ENCODE peak calls at places on chromosome 14, in eight cellular contexts. One of them, this sample, is unnamed.

GRCh38 chr14:72616294-72616693 is 277.6 kb downstream of the DPF3 start:
- DNase-seq in stimulated activated CD4-positive, alpha-beta T cell treated with anti-CD3 and anti-CD28 coated beads, Interleukin-1b, Interleukin-23, amount 100 ng/mL, for 1 hour: no peak
- DNase-seq in AG04450: peak; percentile 54
- DNase-seq in HEK293T: no peak
- DNase-seq in Karpas-422: no peak
- DNase-seq in B cell: no peak
- DNase-seq in progenitor cell of endocrine pancreas: no peak
- DNase-seq in glutamatergic neuron: no peak
- DNase-seq in this sample: no peak

GRCh38 chr14:36293824-36294223 is 26.6 kb downstream of the MBIP start:
- DNase-seq in progenitor cell of endocrine pancreas: no peak
- DNase-seq in glutamatergic neuron: no peak
- DNase-seq in stimulated activated CD4-positive, alpha-beta T cell treated with anti-CD3 and anti-CD28 coated beads, Interleukin-1b, Interleukin-23, amount 100 ng/mL, for 1 hour: no peak
- DNase-seq in AG04450: no peak
- DNase-seq in HEK293T: no peak
- DNase-seq in B cell: no peak
- DNase-seq in Karpas-422: no peak
- DNase-seq in this sample: no peak

GRCh38 chr14:53190938-53191337 is 37.8 kb upstream of the DDHD1 start:
- DNase-seq in stimulated activated CD4-positive, alpha-beta T cell treated with anti-CD3 and anti-CD28 coated beads, Interleukin-1b, Interleukin-23, amount 100 ng/mL, for 1 hour: no peak
- DNase-seq in HEK293T: no peak
- DNase-seq in glutamatergic neuron: no peak
- DNase-seq in AG04450: no peak
- DNase-seq in progenitor cell of endocrine pancreas: no peak
- DNase-seq in B cell: no peak
- DNase-seq in Karpas-422: no peak
- DNase-seq in this sample: no peak

GRCh38 chr14:73567951-73568885 is 795 bp upstream of the ACOT2 start:
- DNase-seq in Karpas-422: no peak
- DNase-seq in B cell: no peak
- DNase-seq in HEK293T: no peak
- DNase-seq in progenitor cell of endocrine pancreas: no peak
- DNase-seq in AG04450: no peak
- DNase-seq in glutamatergic neuron: no peak
- DNase-seq in stimulated activated CD4-positive, alpha-beta T cell treated with anti-CD3 and anti-CD28 coated beads, Interleukin-1b, Interleukin-23, amount 100 ng/mL, for 1 hour: no peak
- DNase-seq in this sample: no peak

GRCh38 chr14:23078692-23079116 is 16.2 kb downstream of the ACIN1 start:
- DNase-seq in glutamatergic neuron: no peak
- DNase-seq in HEK293T: no peak
- DNase-seq in B cell: no peak
- DNase-seq in Karpas-422: no peak
- DNase-seq in progenitor cell of endocrine pancreas: no peak
- DNase-seq in AG04450: peak; percentile 87
- DNase-seq in stimulated activated CD4-positive, alpha-beta T cell treated with anti-CD3 and anti-CD28 coated beads, Interleukin-1b, Interleukin-23, amount 100 ng/mL, for 1 hour: no peak
- DNase-seq in this sample: no peak

GRCh38 chr14:100775831-100776591 is 49.3 kb downstream of the DLK1 start:
- DNase-seq in Karpas-422: no peak
- DNase-seq in B cell: no peak
- DNase-seq in glutamatergic neuron: no peak
- DNase-seq in stimulated activated CD4-positive, alpha-beta T cell treated with anti-CD3 and anti-CD28 coated beads, Interleukin-1b, Interleukin-23, amount 100 ng/mL, for 1 hour: no peak
- DNase-seq in AG04450: no peak
- DNase-seq in progenitor cell of endocrine pancreas: no peak
- DNase-seq in HEK293T: no peak
- DNase-seq in this sample: no peak

GRCh38 chr14:23284654-23285529 is 1.0 kb downstream of the HOMEZ start:
- DNase-seq in Karpas-422: peak; percentile 69
- DNase-seq in progenitor cell of endocrine pancreas: no peak
- DNase-seq in stimulated activated CD4-positive, alpha-beta T cell treated with anti-CD3 and anti-CD28 coated beads, Interleukin-1b, Interleukin-23, amount 100 ng/mL, for 1 hour: no peak
- DNase-seq in B cell: no peak
- DNase-seq in HEK293T: no peak
- DNase-seq in glutamatergic neuron: no peak
- DNase-seq in AG04450: no peak
- DNase-seq in this sample: peak; percentile 53

GRCh38 chr14:30375280-30375892 is 183.6 kb upstream of the G2E3 start:
- DNase-seq in B cell: peak; percentile 47
- DNase-seq in glutamatergic neuron: peak; percentile 76
- DNase-seq in HEK293T: peak; percentile 57
- DNase-seq in AG04450: peak; percentile 10
- DNase-seq in stimulated activated CD4-positive, alpha-beta T cell treated with anti-CD3 and anti-CD28 coated beads, Interleukin-1b, Interleukin-23, amount 100 ng/mL, for 1 hour: no peak
- DNase-seq in progenitor cell of endocrine pancreas: peak; percentile 44
- DNase-seq in Karpas-422: peak; percentile 92
- DNase-seq in this sample: peak; percentile 74

GRCh38 chr14:104243200-104243599 is 104.8 kb downstream of the KIF26A start:
- DNase-seq in HEK293T: no peak
- DNase-seq in stimulated activated CD4-positive, alpha-beta T cell treated with anti-CD3 and anti-CD28 coated beads, Interleukin-1b, Interleukin-23, amount 100 ng/mL, for 1 hour: no peak
- DNase-seq in B cell: no peak
- DNase-seq in Karpas-422: no peak
- DNase-seq in progenitor cell of endocrine pancreas: no peak
- DNase-seq in glutamatergic neuron: no peak
- DNase-seq in AG04450: no peak
- DNase-seq in this sample: no peak

GRCh38 chr14:51185754-51186153 is 54.3 kb upstream of the TMX1 start:
- DNase-seq in progenitor cell of endocrine pancreas: no peak
- DNase-seq in Karpas-422: no peak
- DNase-seq in glutamatergic neuron: no peak
- DNase-seq in HEK293T: no peak
- DNase-seq in AG04450: no peak
- DNase-seq in stimulated activated CD4-positive, alpha-beta T cell treated with anti-CD3 and anti-CD28 coated beads, Interleukin-1b, Interleukin-23, amount 100 ng/mL, for 1 hour: no peak
- DNase-seq in B cell: no peak
- DNase-seq in this sample: no peak

GRCh38 chr14:95690815-95691214 is 4.6 kb downstream of the TCL1B start:
- DNase-seq in HEK293T: no peak
- DNase-seq in stimulated activated CD4-positive, alpha-beta T cell treated with anti-CD3 and anti-CD28 coated beads, Interleukin-1b, Interleukin-23, amount 100 ng/mL, for 1 hour: no peak
- DNase-seq in AG04450: no peak
- DNase-seq in Karpas-422: no peak
- DNase-seq in glutamatergic neuron: no peak
- DNase-seq in B cell: no peak
- DNase-seq in progenitor cell of endocrine pancreas: no peak
- DNase-seq in this sample: no peak

GRCh38 chr14:105477659-105478623 is 3.3 kb downstream of the CRIP2 start:
- DNase-seq in AG04450: no peak
- DNase-seq in Karpas-422: no peak
- DNase-seq in HEK293T: no peak
- DNase-seq in glutamatergic neuron: no peak
- DNase-seq in progenitor cell of endocrine pancreas: no peak
- DNase-seq in stimulated activated CD4-positive, alpha-beta T cell treated with anti-CD3 and anti-CD28 coated beads, Interleukin-1b, Interleukin-23, amount 100 ng/mL, for 1 hour: no peak
- DNase-seq in B cell: peak; percentile 90
- DNase-seq in this sample: no peak

GRCh38 chr14:32588448-32589320 is 259.6 kb downstream of the AKAP6 start:
- DNase-seq in stimulated activated CD4-positive, alpha-beta T cell treated with anti-CD3 and anti-CD28 coated beads, Interleukin-1b, Interleukin-23, amount 100 ng/mL, for 1 hour: no peak
- DNase-seq in progenitor cell of endocrine pancreas: no peak
- DNase-seq in B cell: no peak
- DNase-seq in Karpas-422: peak; percentile 76
- DNase-seq in AG04450: no peak
- DNase-seq in HEK293T: peak; percentile 31
- DNase-seq in glutamatergic neuron: no peak
- DNase-seq in this sample: peak; percentile 38

GRCh38 chr14:96071561-96071960 is 32.4 kb downstream of the C14orf132 start:
- DNase-seq in progenitor cell of endocrine pancreas: no peak
- DNase-seq in AG04450: no peak
- DNase-seq in Karpas-422: no peak
- DNase-seq in glutamatergic neuron: peak; percentile 8
- DNase-seq in stimulated activated CD4-positive, alpha-beta T cell treated with anti-CD3 and anti-CD28 coated beads, Interleukin-1b, Interleukin-23, amount 100 ng/mL, for 1 hour: no peak
- DNase-seq in HEK293T: no peak
- DNase-seq in B cell: no peak
- DNase-seq in this sample: no peak

GRCh38 chr14:105414456-105415371 is 4.9 kb upstream of the MTA1 start:
- DNase-seq in B cell: peak; percentile 84
- DNase-seq in progenitor cell of endocrine pancreas: peak; percentile 59
- DNase-seq in Karpas-422: peak; percentile 84
- DNase-seq in HEK293T: peak; percentile 74
- DNase-seq in glutamatergic neuron: peak; percentile 86
- DNase-seq in AG04450: peak; percentile 11
- DNase-seq in stimulated activated CD4-positive, alpha-beta T cell treated with anti-CD3 and anti-CD28 coated beads, Interleukin-1b, Interleukin-23, amount 100 ng/mL, for 1 hour: no peak
- DNase-seq in this sample: peak; percentile 32

GRCh38 chr14:71225108-71225507 is 317.8 kb downstream of the PCNX1 start:
- DNase-seq in AG04450: no peak
- DNase-seq in glutamatergic neuron: no peak
- DNase-seq in HEK293T: no peak
- DNase-seq in stimulated activated CD4-positive, alpha-beta T cell treated with anti-CD3 and anti-CD28 coated beads, Interleukin-1b, Interleukin-23, amount 100 ng/mL, for 1 hour: no peak
- DNase-seq in Karpas-422: no peak
- DNase-seq in B cell: no peak
- DNase-seq in progenitor cell of endocrine pancreas: no peak
- DNase-seq in this sample: no peak

GRCh38 chr14:54706768-54707167 is 139.8 kb downstream of the SAMD4A start:
- DNase-seq in HEK293T: no peak
- DNase-seq in B cell: no peak
- DNase-seq in glutamatergic neuron: no peak
- DNase-seq in stimulated activated CD4-positive, alpha-beta T cell treated with anti-CD3 and anti-CD28 coated beads, Interleukin-1b, Interleukin-23, amount 100 ng/mL, for 1 hour: no peak
- DNase-seq in AG04450: no peak
- DNase-seq in Karpas-422: no peak
- DNase-seq in progenitor cell of endocrine pancreas: no peak
- DNase-seq in this sample: no peak

GRCh38 chr14:50260511-50260910 is 29.1 kb upstream of the SOS2 start:
- DNase-seq in B cell: peak; percentile 47
- DNase-seq in AG04450: peak; percentile 15
- DNase-seq in progenitor cell of endocrine pancreas: no peak
- DNase-seq in Karpas-422: peak; percentile 83
- DNase-seq in glutamatergic neuron: no peak
- DNase-seq in stimulated activated CD4-positive, alpha-beta T cell treated with anti-CD3 and anti-CD28 coated beads, Interleukin-1b, Interleukin-23, amount 100 ng/mL, for 1 hour: no peak
- DNase-seq in HEK293T: peak; percentile 27
- DNase-seq in this sample: peak; percentile 48

GRCh38 chr14:49919825-49920224 is 26.9 kb downstream of the ARF6 start:
- DNase-seq in stimulated activated CD4-positive, alpha-beta T cell treated with anti-CD3 and anti-CD28 coated beads, Interleukin-1b, Interleukin-23, amount 100 ng/mL, for 1 hour: no peak
- DNase-seq in progenitor cell of endocrine pancreas: no peak
- DNase-seq in Karpas-422: no peak
- DNase-seq in glutamatergic neuron: no peak
- DNase-seq in AG04450: no peak
- DNase-seq in B cell: no peak
- DNase-seq in HEK293T: no peak
- DNase-seq in this sample: no peak

GRCh38 chr14:20489093-20489994 is 16.0 kb upstream of the RNASE10 start:
- DNase-seq in progenitor cell of endocrine pancreas: no peak
- DNase-seq in glutamatergic neuron: no peak
- DNase-seq in stimulated activated CD4-positive, alpha-beta T cell treated with anti-CD3 and anti-CD28 coated beads, Interleukin-1b, Interleukin-23, amount 100 ng/mL, for 1 hour: no peak
- DNase-seq in AG04450: no peak
- DNase-seq in Karpas-422: no peak
- DNase-seq in HEK293T: no peak
- DNase-seq in B cell: peak; percentile 50
- DNase-seq in this sample: no peak

GRCh38 chr14:71680733-71681387 is 251.4 kb upstream of the RGS6 start:
- DNase-seq in progenitor cell of endocrine pancreas: no peak
- DNase-seq in glutamatergic neuron: no peak
- DNase-seq in Karpas-422: no peak
- DNase-seq in HEK293T: no peak
- DNase-seq in AG04450: no peak
- DNase-seq in B cell: no peak
- DNase-seq in stimulated activated CD4-positive, alpha-beta T cell treated with anti-CD3 and anti-CD28 coated beads, Interleukin-1b, Interleukin-23, amount 100 ng/mL, for 1 hour: no peak
- DNase-seq in this sample: no peak

GRCh38 chr14:59265808-59266207 is 77.3 kb downstream of the DAAM1 start:
- DNase-seq in Karpas-422: no peak
- DNase-seq in AG04450: no peak
- DNase-seq in HEK293T: no peak
- DNase-seq in stimulated activated CD4-positive, alpha-beta T cell treated with anti-CD3 and anti-CD28 coated beads, Interleukin-1b, Interleukin-23, amount 100 ng/mL, for 1 hour: no peak
- DNase-seq in B cell: no peak
- DNase-seq in progenitor cell of endocrine pancreas: no peak
- DNase-seq in glutamatergic neuron: no peak
- DNase-seq in this sample: no peak

GRCh38 chr14:102683399-102684275 is 91.2 kb downstream of the RCOR1 start:
- DNase-seq in AG04450: no peak
- DNase-seq in glutamatergic neuron: peak; percentile 26
- DNase-seq in HEK293T: no peak
- DNase-seq in progenitor cell of endocrine pancreas: no peak
- DNase-seq in Karpas-422: no peak
- DNase-seq in B cell: no peak
- DNase-seq in stimulated activated CD4-positive, alpha-beta T cell treated with anti-CD3 and anti-CD28 coated beads, Interleukin-1b, Interleukin-23, amount 100 ng/mL, for 1 hour: no peak
- DNase-seq in this sample: no peak

GRCh38 chr14:55071870-55072640 is 20.6 kb downstream of the MAPK1IP1L start:
- DNase-seq in Karpas-422: peak; percentile 69
- DNase-seq in HEK293T: no peak
- DNase-seq in glutamatergic neuron: no peak
- DNase-seq in B cell: peak; percentile 73
- DNase-seq in AG04450: no peak
- DNase-seq in progenitor cell of endocrine pancreas: no peak
- DNase-seq in stimulated activated CD4-positive, alpha-beta T cell treated with anti-CD3 and anti-CD28 coated beads, Interleukin-1b, Interleukin-23, amount 100 ng/mL, for 1 hour: no peak
- DNase-seq in this sample: peak; percentile 57

GRCh38 chr14:75147423-75148071 is 20.7 kb upstream of the NEK9 start:
- DNase-seq in glutamatergic neuron: peak; percentile 29
- DNase-seq in AG04450: no peak
- DNase-seq in stimulated activated CD4-positive, alpha-beta T cell treated with anti-CD3 and anti-CD28 coated beads, Interleukin-1b, Interleukin-23, amount 100 ng/mL, for 1 hour: no peak
- DNase-seq in HEK293T: no peak
- DNase-seq in B cell: no peak
- DNase-seq in Karpas-422: peak; percentile 58
- DNase-seq in progenitor cell of endocrine pancreas: peak; percentile 17
- DNase-seq in this sample: no peak

GRCh38 chr14:89212386-89213235 is 204.4 kb downstream of the FOXN3 start:
- DNase-seq in glutamatergic neuron: no peak
- DNase-seq in stimulated activated CD4-positive, alpha-beta T cell treated with anti-CD3 and anti-CD28 coated beads, Interleukin-1b, Interleukin-23, amount 100 ng/mL, for 1 hour: no peak
- DNase-seq in Karpas-422: no peak
- DNase-seq in B cell: no peak
- DNase-seq in HEK293T: no peak
- DNase-seq in AG04450: no peak
- DNase-seq in progenitor cell of endocrine pancreas: no peak
- DNase-seq in this sample: no peak

GRCh38 chr14:56810850-56811595 is 744 bp upstream of the OTX2 start:
- DNase-seq in stimulated activated CD4-positive, alpha-beta T cell treated with anti-CD3 and anti-CD28 coated beads, Interleukin-1b, Interleukin-23, amount 100 ng/mL, for 1 hour: no peak
- DNase-seq in B cell: no peak
- DNase-seq in HEK293T: no peak
- DNase-seq in Karpas-422: no peak
- DNase-seq in AG04450: no peak
- DNase-seq in glutamatergic neuron: no peak
- DNase-seq in progenitor cell of endocrine pancreas: no peak
- DNase-seq in this sample: no peak

GRCh38 chr14:22829661-22830328 is at the start of gene MRPL52:
- DNase-seq in stimulated activated CD4-positive, alpha-beta T cell treated with anti-CD3 and anti-CD28 coated beads, Interleukin-1b, Interleukin-23, amount 100 ng/mL, for 1 hour: peak; percentile 67
- DNase-seq in B cell: peak; percentile 96
- DNase-seq in HEK293T: peak; percentile 89
- DNase-seq in Karpas-422: peak; percentile 98
- DNase-seq in AG04450: peak; percentile 67
- DNase-seq in progenitor cell of endocrine pancreas: peak; percentile 53
- DNase-seq in glutamatergic neuron: peak; percentile 82
- DNase-seq in this sample: peak; percentile 96

GRCh38 chr14:23695220-23695999 is 59.2 kb downstream of the DHRS2 start:
- DNase-seq in glutamatergic neuron: peak; percentile 40
- DNase-seq in stimulated activated CD4-positive, alpha-beta T cell treated with anti-CD3 and anti-CD28 coated beads, Interleukin-1b, Interleukin-23, amount 100 ng/mL, for 1 hour: no peak
- DNase-seq in B cell: no peak
- DNase-seq in Karpas-422: no peak
- DNase-seq in AG04450: no peak
- DNase-seq in HEK293T: no peak
- DNase-seq in progenitor cell of endocrine pancreas: no peak
- DNase-seq in this sample: no peak

GRCh38 chr14:68401320-68401719 is 391.5 kb downstream of the ZFP36L1 start:
- DNase-seq in Karpas-422: no peak
- DNase-seq in stimulated activated CD4-positive, alpha-beta T cell treated with anti-CD3 and anti-CD28 coated beads, Interleukin-1b, Interleukin-23, amount 100 ng/mL, for 1 hour: no peak
- DNase-seq in progenitor cell of endocrine pancreas: no peak
- DNase-seq in HEK293T: no peak
- DNase-seq in B cell: no peak
- DNase-seq in AG04450: no peak
- DNase-seq in glutamatergic neuron: no peak
- DNase-seq in this sample: peak; percentile 2

GRCh38 chr14:54366726-54367707 is 29.8 kb upstream of the CDKN3 start:
- DNase-seq in AG04450: peak; percentile 32
- DNase-seq in HEK293T: peak; percentile 72
- DNase-seq in progenitor cell of endocrine pancreas: no peak
- DNase-seq in glutamatergic neuron: peak; percentile 28
- DNase-seq in Karpas-422: peak; percentile 90
- DNase-seq in B cell: peak; percentile 30
- DNase-seq in stimulated activated CD4-positive, alpha-beta T cell treated with anti-CD3 and anti-CD28 coated beads, Interleukin-1b, Interleukin-23, amount 100 ng/mL, for 1 hour: no peak
- DNase-seq in this sample: peak; percentile 67

GRCh38 chr14:81562818-81563217 is 29.2 kb upstream of the SEL1L start:
- DNase-seq in B cell: no peak
- DNase-seq in HEK293T: no peak
- DNase-seq in glutamatergic neuron: no peak
- DNase-seq in stimulated activated CD4-positive, alpha-beta T cell treated with anti-CD3 and anti-CD28 coated beads, Interleukin-1b, Interleukin-23, amount 100 ng/mL, for 1 hour: no peak
- DNase-seq in AG04450: no peak
- DNase-seq in progenitor cell of endocrine pancreas: no peak
- DNase-seq in Karpas-422: no peak
- DNase-seq in this sample: no peak

GRCh38 chr14:33123281-33123680 is 184.6 kb downstream of the NPAS3 start:
- DNase-seq in B cell: no peak
- DNase-seq in glutamatergic neuron: no peak
- DNase-seq in stimulated activated CD4-positive, alpha-beta T cell treated with anti-CD3 and anti-CD28 coated beads, Interleukin-1b, Interleukin-23, amount 100 ng/mL, for 1 hour: no peak
- DNase-seq in AG04450: no peak
- DNase-seq in progenitor cell of endocrine pancreas: no peak
- DNase-seq in HEK293T: no peak
- DNase-seq in Karpas-422: no peak
- DNase-seq in this sample: no peak

GRCh38 chr14:32932921-32933622 is 5.6 kb upstream of the NPAS3 start:
- DNase-seq in glutamatergic neuron: peak; percentile 54
- DNase-seq in AG04450: no peak
- DNase-seq in stimulated activated CD4-positive, alpha-beta T cell treated with anti-CD3 and anti-CD28 coated beads, Interleukin-1b, Interleukin-23, amount 100 ng/mL, for 1 hour: no peak
- DNase-seq in B cell: no peak
- DNase-seq in HEK293T: no peak
- DNase-seq in progenitor cell of endocrine pancreas: peak; percentile 37
- DNase-seq in Karpas-422: no peak
- DNase-seq in this sample: no peak